ENCODE peak calls at places on chromosomes 3 and 15, in ten cellular contexts. Q is spleen, V is H1, B is endothelial cell of umbilical vein, K is K562, I is breast epithelium, W is body of pancreas, D is ovary, S is lower leg skin, P is heart left ventricle. Y is an unnamed sample.

GRCh38 chr3:11580645-11581044 is 63.1 kb downstream of the VGLL4 start:
- DNase-seq in Q (no peak), V (no peak), B (no peak), K (no peak), I (no peak), W (no peak), D (no peak), S (no peak), P (no peak), Y (no peak)

GRCh38 chr3:99789322-99789721 is 28.3 kb upstream of the CMSS1 start:
- DNase-seq in Q (no peak), V (no peak), B (peak; percentile 68), K (no peak), I (no peak), W (peak; percentile 36), D (peak; percentile 27), S (no peak), P (peak; percentile 34), Y (peak; percentile 64)

GRCh38 chr3:126127904-126128303 is 44.0 kb upstream of the SLC41A3 start:
- DNase-seq in Q (peak; percentile 58), V (no peak), B (no peak), K (no peak), I (peak; percentile 33), W (peak; percentile 3), D (no peak), S (no peak), P (no peak), Y (no peak)

GRCh38 chr15:79339588-79340314 is 28.8 kb downstream of the TMED3 start:
- DNase-seq in Q (no peak), V (no peak), B (peak; percentile 69), K (peak; percentile 40), I (no peak), W (no peak), D (no peak), S (no peak), P (no peak), Y (no peak)

GRCh38 chr15:70023064-70023768 is 74.5 kb downstream of the TLE3 start:
- DNase-seq in Q (peak; percentile 58), V (no peak), B (peak; percentile 7), K (no peak), I (no peak), W (no peak), D (no peak), S (peak; percentile 54), P (no peak), Y (no peak)

GRCh38 chr3:119524931-119525662 is 26.8 kb downstream of the TIMMDC1 start:
- DNase-seq in Q (no peak), V (peak; percentile 2), B (peak; percentile 44), K (no peak), I (no peak), W (no peak), D (no peak), S (no peak), P (no peak), Y (no peak)

GRCh38 chr3:170999737-171000242 is 26.7 kb downstream of the SLC2A2 start:
- DNase-seq in Q (no peak), V (no peak), B (peak; percentile 95), K (no peak), I (no peak), W (peak; percentile 64), D (no peak), S (no peak), P (no peak), Y (no peak)

GRCh38 chr3:10206166-10206511 is 41.4 kb downstream of the IRAK2 start:
- DNase-seq in Q (no peak), V (no peak), B (no peak), K (no peak), I (no peak), W (no peak), D (no peak), S (no peak), P (no peak), Y (no peak)

GRCh38 chr3:11734-12133 is 184.8 kb upstream of the CHL1 start:
- DNase-seq in Q (peak; percentile 71), V (no peak), B (no peak), K (no peak), I (no peak), W (peak; percentile 10), D (peak; percentile 66), S (no peak), P (peak; percentile 20), Y (no peak)

GRCh38 chr3:156341324-156341723 is 213.6 kb downstream of the SSR3 start:
- DNase-seq in Q (no peak), V (no peak), B (no peak), K (no peak), I (no peak), W (no peak), D (no peak), S (no peak), P (no peak), Y (no peak)

GRCh38 chr3:32660634-32661033 is 24.4 kb upstream of the CNOT10 start:
- DNase-seq in Q (no peak), V (no peak), B (no peak), K (no peak), I (no peak), W (no peak), D (no peak), S (no peak), P (no peak), Y (no peak)

GRCh38 chr3:188055388-188055787 is 98.6 kb upstream of the LPP start:
- DNase-seq in Q (no peak), V (no peak), B (no peak), K (no peak), I (no peak), W (peak; percentile 52), D (no peak), S (no peak), P (no peak), Y (no peak)

DNA sequence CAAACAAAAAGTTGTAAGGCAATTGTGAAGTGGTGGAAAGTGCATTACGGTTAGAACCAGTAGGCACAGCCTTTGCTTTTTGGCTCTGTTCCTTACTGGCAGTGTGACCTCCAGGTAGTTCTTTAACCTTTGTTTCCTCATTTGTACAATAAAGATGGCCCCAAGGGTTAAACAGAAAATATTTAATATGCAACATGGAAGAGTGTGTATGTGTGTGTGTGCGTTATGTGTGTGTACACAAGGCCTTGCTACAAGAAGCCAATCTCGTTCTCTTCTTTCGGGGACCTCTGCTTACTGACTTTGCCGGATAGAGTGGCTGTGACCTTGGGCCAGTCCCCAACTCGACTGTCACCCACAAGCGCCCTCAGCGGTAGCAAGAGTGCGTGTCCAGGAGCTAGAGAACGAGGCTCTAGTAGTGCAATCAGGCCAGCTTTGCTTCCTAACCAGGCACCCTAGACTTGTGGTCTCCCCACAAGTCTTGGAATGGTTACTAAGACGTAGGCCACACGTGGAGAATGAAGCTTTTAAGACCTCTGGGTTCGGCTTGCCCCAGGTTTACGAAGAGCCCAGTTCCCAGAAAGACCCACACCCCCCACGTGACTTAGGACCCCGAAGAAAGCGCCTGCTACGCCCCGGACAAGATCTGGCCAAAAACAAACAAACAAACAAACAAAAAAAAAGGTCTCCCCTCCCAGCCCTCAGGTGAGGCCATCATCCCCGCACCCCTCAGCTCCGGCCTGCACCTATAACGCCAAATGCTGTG is 593 bp downstream of the CIAO2A start:
- DNase-seq in Q (peak; percentile 88), V (no peak), B (peak; percentile 65), K (peak; percentile 53), I (no peak), W (peak; percentile 71), D (peak; percentile 51), S (no peak), P (peak; percentile 69), Y (no peak)
- TF ChIP-seq POLR2A in Q (no peak), V (no peak), B (no peak), K (peak; percentile 71), I (no peak), W (no peak), D (no peak), S (no peak), P (no peak), Y (no peak)

GRCh38 chr3:106420628-106421027 is 551.8 kb upstream of the CBLB start:
- DNase-seq in Q (no peak), V (no peak), B (no peak), K (no peak), I (no peak), W (no peak), D (no peak), S (no peak), P (no peak), Y (no peak)

GRCh38 chr3:106421928-106422327 is 553.1 kb upstream of the CBLB start:
- DNase-seq in Q (no peak), V (no peak), B (no peak), K (no peak), I (no peak), W (no peak), D (no peak), S (no peak), P (no peak), Y (no peak)

GRCh38 chr3:106428565-106428994 is 559.8 kb upstream of the CBLB start:
- DNase-seq in Q (no peak), V (no peak), B (peak; percentile 18), K (no peak), I (no peak), W (peak; percentile 7), D (peak; percentile 55), S (peak; percentile 66), P (peak; percentile 35), Y (no peak)

GRCh38 chr3:106423321-106424225 is 554.8 kb upstream of the CBLB start:
- DNase-seq in Q (no peak), V (no peak), B (no peak), K (no peak), I (no peak), W (no peak), D (no peak), S (no peak), P (no peak), Y (no peak)

DNA sequence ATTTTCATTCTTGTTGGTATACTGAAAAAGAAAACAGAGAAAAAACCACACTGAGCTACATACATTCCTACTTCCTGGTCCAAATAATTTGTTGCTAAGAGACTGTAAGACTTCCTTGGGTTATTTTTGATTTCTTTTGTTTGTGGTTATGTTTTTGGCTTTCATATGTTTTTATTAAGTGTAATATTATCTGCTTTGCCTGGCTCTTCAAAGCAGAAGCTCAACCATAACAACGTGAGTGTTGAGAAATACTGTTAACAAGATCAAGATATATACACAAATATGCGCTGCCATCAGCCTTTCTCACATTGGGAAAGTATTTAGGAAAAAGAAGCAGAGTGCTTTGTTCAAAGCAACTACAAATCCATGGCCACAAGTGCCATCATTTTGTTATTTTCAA is 556.2 kb upstream of the CBLB start:
- DNase-seq in Q (no peak), V (no peak), B (no peak), K (no peak), I (no peak), W (no peak), D (no peak), S (no peak), P (no peak), Y (no peak)
- H3K4me3 ChIP-seq in Q (no peak overlapping the region), V (no peak overlapping the region), B (no peak overlapping the region), K (no peak overlapping the region), I (no peak overlapping the region), W (no peak overlapping the region), D (no peak overlapping the region), S (no peak overlapping the region), P (no peak overlapping the region), Y (no peak overlapping the region)

GRCh38 chr15:72227192-72227586 is 3.8 kb downstream of the PKM start:
- DNase-seq in Q (no peak), V (no peak), B (peak; percentile 91), K (no peak), I (no peak), W (no peak), D (no peak), S (no peak), P (no peak), Y (no peak)
- TF ChIP-seq POLR2A in Q (no peak), V (no peak), B (peak; percentile 10), K (no peak), I (no peak), W (no peak), D (no peak), S (no peak), P (no peak), Y (no peak)

GRCh38 chr15:66621491-66622467 is 56.0 kb upstream of the LCTL start:
- DNase-seq in Q (no peak), V (peak; percentile 36), B (no peak), K (peak; percentile 73), I (no peak), W (no peak), D (peak; percentile 47), S (no peak), P (no peak), Y (no peak)
- H3K4me3 ChIP-seq in Q (no peak overlapping the region), V (no peak overlapping the region), B (no peak overlapping the region), K (no peak overlapping the region), I (peak overlapping the region; percentile 57), W (no peak overlapping the region), D (peak overlapping the region; percentile 27), S (no peak overlapping the region), P (peak overlapping the region; percentile 43), Y (peak overlapping the region; percentile 24)